ENCODE peak calls at places on chromosomes 4 and X, in four cellular contexts. One of them, this sample, is unnamed.

GRCh38 chr4:95701500-95701899 is 138.4 kb upstream of the PDHA2 start:
- DNase-seq in stromal cell of bone marrow: peak
- DNase-seq in NCI-H2081: no peak
- DNase-seq in effector memory CD4-positive, alpha-beta T cell: no peak
- DNase-seq in this sample: no peak

GRCh38 chr4:14178421-14178820 is 550.9 kb upstream of the BOD1L1 start:
- DNase-seq in NCI-H2081: no peak
- DNase-seq in effector memory CD4-positive, alpha-beta T cell: no peak
- DNase-seq in stromal cell of bone marrow: peak
- DNase-seq in this sample: no peak

GRCh38 chr4:8185280-8185679 is 13.8 kb upstream of the SH3TC1 start:
- DNase-seq in stromal cell of bone marrow: peak
- DNase-seq in NCI-H2081: no peak
- DNase-seq in effector memory CD4-positive, alpha-beta T cell: no peak
- DNase-seq in this sample: no peak

GRCh38 chrX:154549766-154550165 is 2.3 kb downstream of the IKBKG start:
- DNase-seq in NCI-H2081: no peak
- DNase-seq in stromal cell of bone marrow: no peak
- DNase-seq in effector memory CD4-positive, alpha-beta T cell: no peak
- DNase-seq in this sample: no peak

GRCh38 chr4:1052231-1052671 is 40.8 kb downstream of the FGFRL1 start:
- DNase-seq in effector memory CD4-positive, alpha-beta T cell: no peak
- DNase-seq in NCI-H2081: no peak
- DNase-seq in stromal cell of bone marrow: no peak
- DNase-seq in this sample: no peak

GRCh38 chrX:38616904-38617303 is 55.6 kb downstream of the TSPAN7 start:
- DNase-seq in effector memory CD4-positive, alpha-beta T cell: no peak
- DNase-seq in stromal cell of bone marrow: no peak
- DNase-seq in NCI-H2081: no peak
- DNase-seq in this sample: no peak

GRCh38 chr4:75710246-75710645 is 14.1 kb upstream of the USO1 start:
- DNase-seq in effector memory CD4-positive, alpha-beta T cell: no peak
- DNase-seq in stromal cell of bone marrow: no peak
- DNase-seq in NCI-H2081: no peak
- DNase-seq in this sample: no peak

GRCh38 chrX:9340619-9341304 is 124.1 kb upstream of the TBL1X start:
- DNase-seq in effector memory CD4-positive, alpha-beta T cell: peak
- DNase-seq in NCI-H2081: no peak
- DNase-seq in stromal cell of bone marrow: no peak
- DNase-seq in this sample: peak

GRCh38 chrX:41935827-41936226 is 12.5 kb upstream of the CASK start:
- DNase-seq in effector memory CD4-positive, alpha-beta T cell: no peak
- DNase-seq in stromal cell of bone marrow: no peak
- DNase-seq in NCI-H2081: no peak
- DNase-seq in this sample: no peak

GRCh38 chr4:75666299-75666698 is 6.9 kb downstream of the G3BP2 start:
- DNase-seq in NCI-H2081: no peak
- DNase-seq in effector memory CD4-positive, alpha-beta T cell: no peak
- DNase-seq in stromal cell of bone marrow: no peak
- DNase-seq in this sample: no peak

GRCh38 chrX:56857042-56857441 is 128.0 kb downstream of the NBDY start:
- DNase-seq in stromal cell of bone marrow: no peak
- DNase-seq in NCI-H2081: no peak
- DNase-seq in effector memory CD4-positive, alpha-beta T cell: no peak
- DNase-seq in this sample: no peak

GRCh38 chr4:188161167-188161566 is 21.9 kb downstream of the TRIML1 start:
- DNase-seq in NCI-H2081: no peak
- DNase-seq in stromal cell of bone marrow: no peak
- DNase-seq in effector memory CD4-positive, alpha-beta T cell: no peak
- DNase-seq in this sample: no peak

GRCh38 chr4:2469192-2469984 is 482 bp downstream of the RNF4 start:
- DNase-seq in stromal cell of bone marrow: no peak
- DNase-seq in NCI-H2081: peak
- DNase-seq in effector memory CD4-positive, alpha-beta T cell: peak
- DNase-seq in this sample: peak

GRCh38 chrX:72373136-72373535 is 67.4 kb upstream of the CITED1 start:
- DNase-seq in stromal cell of bone marrow: no peak
- DNase-seq in NCI-H2081: no peak
- DNase-seq in effector memory CD4-positive, alpha-beta T cell: no peak
- DNase-seq in this sample: no peak

GRCh38 chr4:151331276-151332042 is 6.1 kb upstream of the SH3D19 start:
- DNase-seq in stromal cell of bone marrow: no peak
- DNase-seq in NCI-H2081: no peak
- DNase-seq in effector memory CD4-positive, alpha-beta T cell: no peak
- DNase-seq in this sample: no peak

GRCh38 chr4:186067757-186068385 is 1.1 kb upstream of the TLR3 start:
- DNase-seq in stromal cell of bone marrow: peak
- DNase-seq in effector memory CD4-positive, alpha-beta T cell: peak
- DNase-seq in NCI-H2081: peak
- DNase-seq in this sample: peak

GRCh38 chrX:123087326-123087725 is 96.8 kb upstream of the GRIA3 start:
- DNase-seq in stromal cell of bone marrow: no peak
- DNase-seq in NCI-H2081: no peak
- DNase-seq in effector memory CD4-positive, alpha-beta T cell: no peak
- DNase-seq in this sample: no peak

GRCh38 chr4:154254999-154255398 is 236.6 kb downstream of the DCHS2 start:
- DNase-seq in effector memory CD4-positive, alpha-beta T cell: no peak
- DNase-seq in stromal cell of bone marrow: no peak
- DNase-seq in NCI-H2081: no peak
- DNase-seq in this sample: no peak

GRCh38 chrX:63394872-63395271 is 43.7 kb upstream of the SPIN4 start:
- DNase-seq in NCI-H2081: no peak
- DNase-seq in effector memory CD4-positive, alpha-beta T cell: no peak
- DNase-seq in stromal cell of bone marrow: no peak
- DNase-seq in this sample: no peak

GRCh38 chr4:74292111-74292870 is 16.0 kb upstream of the EPGN start:
- DNase-seq in stromal cell of bone marrow: no peak
- DNase-seq in NCI-H2081: no peak
- DNase-seq in effector memory CD4-positive, alpha-beta T cell: no peak
- DNase-seq in this sample: no peak

GRCh38 chrX:144840616-144841015 is 406.7 kb upstream of the SPANXN1 start:
- DNase-seq in effector memory CD4-positive, alpha-beta T cell: no peak
- DNase-seq in stromal cell of bone marrow: no peak
- DNase-seq in NCI-H2081: no peak
- DNase-seq in this sample: no peak

GRCh38 chr4:173924561-173924960 is 358.9 kb downstream of the FBXO8 start:
- DNase-seq in effector memory CD4-positive, alpha-beta T cell: no peak
- DNase-seq in stromal cell of bone marrow: no peak
- DNase-seq in NCI-H2081: no peak
- DNase-seq in this sample: no peak

This sample was measured in T-cell.